ENCODE peak calls at places on chromosomes 6 and 20, in five cellular contexts. L, I, E, F and H are unnamed samples.

GRCh38 chr6:145850671-145851070 is 36.1 kb upstream of the FBXO30 start:
- DNase-seq in L (no peak), I (no peak), E (no peak), F (no peak), H (no peak)

GRCh38 chr6:98590957-98591356 is 243.4 kb upstream of the POU3F2 start:
- DNase-seq in L (no peak), I (no peak), E (no peak), F (no peak), H (no peak)

GRCh38 chr20:4830696-4831095 is 109.0 kb downstream of the PRND start:
- DNase-seq in L (no peak), I (no peak), E (no peak), F (no peak), H (no peak)

GRCh38 chr20:49287555-49288249 is 9.8 kb upstream of the ZNFX1 start:
- DNase-seq in L (no peak), I (no peak), E (no peak), F (no peak), H (no peak)

GRCh38 chr20:12012241-12013222 is 94.8 kb downstream of the BTBD3 start:
- DNase-seq in L (peak; percentile 51), I (no peak), E (peak; percentile 65), F (no peak), H (no peak)

GRCh38 chr6:159083146-159083545 is 38.4 kb upstream of the TAGAP start:
- DNase-seq in L (no peak), I (no peak), E (no peak), F (no peak), H (no peak)

GRCh38 chr6:107398005-107398404 is 61.4 kb downstream of the PDSS2 start:
- DNase-seq in L (no peak), I (no peak), E (no peak), F (no peak), H (no peak)

GRCh38 chr6:29236060-29236459 is 65.4 kb downstream of the OR2J2 start:
- DNase-seq in L (no peak), I (no peak), E (no peak), F (no peak), H (no peak)

GRCh38 chr6:39137235-39137634 is 22.2 kb upstream of the SAYSD1 start:
- DNase-seq in L (peak; percentile 30), I (no peak), E (peak; percentile 11), F (no peak), H (no peak)

GRCh38 chr20:22866757-22867425 is 168.2 kb upstream of the SSTR4 start:
- DNase-seq in L (no peak), I (no peak), E (peak; percentile 33), F (no peak), H (no peak)
- H3K27ac ChIP-seq in L (no peak overlapping the region), I (no peak overlapping the region), E (peak overlapping the region; percentile 57), F (no peak overlapping the region), H (no peak overlapping the region)

GRCh38 chr6:149134531-149134933 is 183.0 kb upstream of the TAB2 start:
- DNase-seq in L (no peak), I (no peak), E (no peak), F (no peak), H (no peak)
- H3K4me3 ChIP-seq in L (no peak overlapping the region), I (no peak overlapping the region), E (no peak overlapping the region), F (no peak overlapping the region), H (no peak overlapping the region)

DNA sequence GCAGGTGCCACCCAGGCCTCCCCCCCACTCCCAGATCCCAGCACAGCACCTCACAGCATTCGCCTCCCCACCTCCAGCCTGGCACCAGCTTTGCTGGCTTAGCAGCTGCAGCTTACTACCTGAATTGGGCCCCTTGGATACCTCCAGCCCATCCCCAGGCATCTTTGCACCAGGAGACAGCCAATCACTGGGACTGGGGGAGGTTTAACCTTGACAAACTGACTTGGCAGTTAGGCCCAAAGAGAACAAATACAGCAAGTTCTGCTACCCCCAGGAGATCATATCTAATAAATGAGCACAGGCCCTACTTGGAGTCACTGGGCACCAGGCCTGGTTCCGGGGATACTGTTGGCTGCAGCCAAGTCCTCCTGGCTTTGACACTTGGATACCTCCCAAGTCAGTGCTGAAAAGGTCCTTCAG is 8.8 kb downstream of the PDRG1 start:
- DNase-seq in L (no peak), I (no peak), E (no peak), F (peak; percentile 67), H (peak; percentile 42)
- H3K27ac ChIP-seq in L (no peak overlapping the region), I (no peak overlapping the region), E (no peak overlapping the region), F (no peak overlapping the region), H (no peak overlapping the region)

GRCh38 chr6:144286503-144287393 is 1.6 kb downstream of the UTRN start:
- DNase-seq in L (peak; percentile 73), I (peak; percentile 87), E (peak; percentile 81), F (peak; percentile 80), H (no peak)
- H3K4me3 ChIP-seq in L (peak overlapping the region; percentile 79), I (peak overlapping the region; percentile 92), E (peak overlapping the region; percentile 83), F (peak overlapping the region; percentile 93), H (peak overlapping the region; percentile 77)

GRCh38 chr6:40611912-40612311 is 24.7 kb upstream of the LRFN2 start:
- DNase-seq in L (no peak), I (no peak), E (no peak), F (peak; percentile 83), H (no peak)

GRCh38 chr6:40610229-40610628 is 23.1 kb upstream of the LRFN2 start:
- DNase-seq in L (no peak), I (no peak), E (no peak), F (no peak), H (no peak)

GRCh38 chr6:40611416-40611815 is 24.3 kb upstream of the LRFN2 start:
- DNase-seq in L (no peak), I (no peak), E (no peak), F (no peak), H (no peak)
- H3K27ac ChIP-seq in L (no peak overlapping the region), I (no peak overlapping the region), E (no peak overlapping the region), F (no peak overlapping the region), H (no peak overlapping the region)

GRCh38 chr6:43771210-43771857 is 1.3 kb downstream of the VEGFA start:
- DNase-seq in L (peak; percentile 54), I (peak; percentile 90), E (peak; percentile 49), F (peak; percentile 84), H (peak; percentile 60)
- H3K4me3 ChIP-seq in L (peak overlapping the region; percentile 98), I (peak overlapping the region; percentile 81), E (peak overlapping the region; percentile 59), F (peak overlapping the region; percentile 97), H (peak overlapping the region; percentile 78)